ENCODE peak calls at places on chromosomes 16 and 17, in six cellular contexts. One of them, this sample, is unnamed.

GRCh38 chr17:69410671-69411070 is 3.8 kb upstream of the MAP2K6 start:
- DNase-seq in cardiac muscle cell: no peak
- DNase-seq in pancreas: no peak
- DNase-seq in prostate gland: no peak
- DNase-seq in HCT116: no peak
- DNase-seq in GM12878: no peak
- DNase-seq in this sample: no peak

GRCh38 chr16:77435240-77435819 is 496 bp upstream of the ADAMTS18 start:
- DNase-seq in cardiac muscle cell: no peak
- DNase-seq in HCT116: no peak
- DNase-seq in pancreas: no peak
- DNase-seq in prostate gland: peak; percentile 49
- DNase-seq in GM12878: no peak
- DNase-seq in this sample: no peak

GRCh38 chr16:55759983-55760664 is 72.8 kb downstream of the CES1 start:
- DNase-seq in GM12878: no peak
- DNase-seq in HCT116: no peak
- DNase-seq in pancreas: no peak
- DNase-seq in prostate gland: no peak
- DNase-seq in cardiac muscle cell: no peak
- DNase-seq in this sample: no peak

GRCh38 chr16:11349599-11350276 is 4.5 kb downstream of the RMI2 start:
- DNase-seq in GM12878: no peak
- DNase-seq in cardiac muscle cell: peak; percentile 68
- DNase-seq in HCT116: no peak
- DNase-seq in prostate gland: peak; percentile 81
- DNase-seq in pancreas: no peak
- DNase-seq in this sample: no peak

GRCh38 chr17:69581061-69581955 is 166.8 kb downstream of the MAP2K6 start:
- DNase-seq in prostate gland: no peak
- DNase-seq in cardiac muscle cell: no peak
- DNase-seq in HCT116: no peak
- DNase-seq in GM12878: peak; percentile 39
- DNase-seq in pancreas: no peak
- DNase-seq in this sample: no peak

GRCh38 chr16:47971225-47971624 is 184.6 kb downstream of the ABCC12 start:
- DNase-seq in HCT116: no peak
- DNase-seq in cardiac muscle cell: no peak
- DNase-seq in GM12878: no peak
- DNase-seq in prostate gland: no peak
- DNase-seq in pancreas: no peak
- DNase-seq in this sample: peak; percentile 29

GRCh38 chr16:50023626-50024025 is 1.4 kb upstream of the CNEP1R1 start:
- DNase-seq in prostate gland: no peak
- DNase-seq in cardiac muscle cell: no peak
- DNase-seq in HCT116: no peak
- DNase-seq in pancreas: no peak
- DNase-seq in GM12878: no peak
- DNase-seq in this sample: no peak

GRCh38 chr17:280216-280615 is 72.4 kb downstream of the RPH3AL start:
- DNase-seq in pancreas: peak; percentile 4
- DNase-seq in GM12878: no peak
- DNase-seq in cardiac muscle cell: no peak
- DNase-seq in prostate gland: no peak
- DNase-seq in HCT116: no peak
- DNase-seq in this sample: no peak

GRCh38 chr16:88491560-88492310 is 38.7 kb downstream of the ZFPM1 start:
- DNase-seq in pancreas: no peak
- DNase-seq in GM12878: no peak
- DNase-seq in cardiac muscle cell: no peak
- DNase-seq in HCT116: no peak
- DNase-seq in prostate gland: no peak
- DNase-seq in this sample: no peak

GRCh38 chr17:797236-797635 is 15.1 kb downstream of the MRM3 start:
- DNase-seq in GM12878: no peak
- DNase-seq in cardiac muscle cell: no peak
- DNase-seq in HCT116: no peak
- DNase-seq in prostate gland: no peak
- DNase-seq in pancreas: no peak
- DNase-seq in this sample: no peak

GRCh38 chr17:69654981-69655581 is 240.6 kb downstream of the MAP2K6 start:
- DNase-seq in cardiac muscle cell: peak; percentile 69
- DNase-seq in HCT116: no peak
- DNase-seq in pancreas: no peak
- DNase-seq in GM12878: no peak
- DNase-seq in prostate gland: no peak
- DNase-seq in this sample: no peak

GRCh38 chr16:25184771-25185170 is 32.0 kb upstream of the AQP8 start:
- DNase-seq in pancreas: no peak
- DNase-seq in prostate gland: no peak
- DNase-seq in HCT116: no peak
- DNase-seq in GM12878: no peak
- DNase-seq in cardiac muscle cell: no peak
- DNase-seq in this sample: no peak

GRCh38 chr16:11681977-11682654 is 13.9 kb downstream of the SNN start:
- DNase-seq in pancreas: no peak
- DNase-seq in HCT116: no peak
- DNase-seq in prostate gland: no peak
- DNase-seq in cardiac muscle cell: no peak
- DNase-seq in GM12878: no peak
- DNase-seq in this sample: no peak

DNA sequence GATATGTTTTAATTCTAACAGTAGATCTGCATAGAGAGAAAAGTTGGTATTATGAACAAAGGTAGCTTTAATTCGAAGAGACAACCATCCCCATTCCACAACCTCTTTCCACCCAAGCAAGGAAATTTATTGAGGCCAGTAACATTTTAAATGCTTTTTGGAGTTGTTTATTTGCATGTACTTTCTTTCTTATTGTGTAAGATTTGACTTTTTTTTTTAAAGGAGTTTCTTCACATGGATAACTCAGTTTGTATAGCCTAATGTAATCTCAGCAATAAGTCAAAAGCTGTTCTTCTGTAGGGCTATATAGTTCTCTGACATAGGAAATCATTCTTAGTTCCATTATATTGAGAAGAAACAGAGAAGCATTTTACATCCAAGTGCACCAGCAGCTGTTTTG is 163.3 kb downstream of the PRKCA start:
- DNase-seq in pancreas: no peak
- DNase-seq in HCT116: no peak
- DNase-seq in prostate gland: no peak
- DNase-seq in GM12878: no peak
- DNase-seq in cardiac muscle cell: no peak
- DNase-seq in this sample: no peak
- H3K4me1 ChIP-seq in pancreas: peaks cover 7% of the 10 kb centered on the region
- H3K4me1 ChIP-seq in HCT116: peaks cover 37% of the 10 kb centered on the region
- H3K4me1 ChIP-seq in prostate gland: no peaks in the 10 kb centered on the region
- H3K4me1 ChIP-seq in GM12878: peaks cover 25% of the 10 kb centered on the region
- H3K4me1 ChIP-seq in cardiac muscle cell: peaks cover 19% of the 10 kb centered on the region
- H3K4me1 ChIP-seq in this sample: peaks cover 57% of the 10 kb centered on the region

GRCh38 chr17:30340957-30341356 is 7.1 kb upstream of the TMIGD1 start:
- DNase-seq in pancreas: no peak
- DNase-seq in prostate gland: no peak
- DNase-seq in GM12878: no peak
- DNase-seq in HCT116: no peak
- DNase-seq in cardiac muscle cell: peak; percentile 66
- DNase-seq in this sample: no peak
- H3K27ac ChIP-seq in pancreas: no peak overlapping the region
- H3K27ac ChIP-seq in prostate gland: peak overlapping the region; percentile 50
- H3K27ac ChIP-seq in GM12878: no peak overlapping the region
- H3K27ac ChIP-seq in HCT116: peak overlapping the region; percentile 3
- H3K27ac ChIP-seq in cardiac muscle cell: no peak overlapping the region
- H3K27ac ChIP-seq in this sample: peak overlapping the region; percentile 77

GRCh38 chr16:30113711-30114333 is 485 bp upstream of the GDPD3 start:
- DNase-seq in prostate gland: no peak
- DNase-seq in HCT116: no peak
- DNase-seq in GM12878: no peak
- DNase-seq in cardiac muscle cell: no peak
- DNase-seq in pancreas: no peak
- DNase-seq in this sample: no peak

GRCh38 chr16:30112197-30113030 is 923 bp downstream of the GDPD3 start:
- DNase-seq in GM12878: no peak
- DNase-seq in HCT116: no peak
- DNase-seq in pancreas: no peak
- DNase-seq in prostate gland: no peak
- DNase-seq in cardiac muscle cell: peak; percentile 75
- DNase-seq in this sample: no peak

GRCh38 chr16:30115238-30115637 is 1.9 kb upstream of the GDPD3 start:
- DNase-seq in prostate gland: no peak
- DNase-seq in cardiac muscle cell: no peak
- DNase-seq in HCT116: no peak
- DNase-seq in pancreas: no peak
- DNase-seq in GM12878: no peak
- DNase-seq in this sample: no peak

GRCh38 chr16:30114411-30114810 is 1.1 kb upstream of the GDPD3 start:
- DNase-seq in GM12878: no peak
- DNase-seq in cardiac muscle cell: no peak
- DNase-seq in HCT116: no peak
- DNase-seq in pancreas: no peak
- DNase-seq in prostate gland: no peak
- DNase-seq in this sample: no peak

GRCh38 chr16:30113031-30113710 is at the start of gene GDPD3:
- DNase-seq in pancreas: no peak
- DNase-seq in GM12878: no peak
- DNase-seq in HCT116: no peak
- DNase-seq in cardiac muscle cell: no peak
- DNase-seq in prostate gland: no peak
- DNase-seq in this sample: no peak
- TF ChIP-seq CTCF in pancreas: no peak
- TF ChIP-seq CTCF in GM12878: no peak
- TF ChIP-seq CTCF in HCT116: no peak
- TF ChIP-seq CTCF in cardiac muscle cell: no peak
- TF ChIP-seq CTCF in prostate gland: no peak
- TF ChIP-seq CTCF in this sample: no peak

DNA sequence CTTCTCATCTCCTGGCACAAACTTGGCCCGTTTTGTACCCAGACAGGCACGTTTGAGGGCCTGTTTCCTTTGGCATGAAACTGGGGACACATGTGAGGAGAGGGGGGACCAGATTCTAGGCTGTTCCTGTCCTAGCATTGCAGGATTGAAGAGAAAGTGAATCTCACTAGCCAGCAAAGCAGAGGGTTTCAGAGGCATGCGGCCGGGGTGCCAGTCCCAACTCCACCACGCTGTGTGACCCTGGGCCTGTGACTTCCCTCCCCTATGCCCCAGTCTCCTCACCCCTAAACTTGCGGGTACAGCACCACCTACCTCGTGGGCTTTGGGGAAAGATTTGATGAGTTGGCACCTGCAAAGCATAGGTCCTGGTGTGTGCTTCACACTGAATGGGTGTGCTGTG is 53.5 kb upstream of the CIBAR2 start:
- DNase-seq in prostate gland: no peak
- DNase-seq in HCT116: no peak
- DNase-seq in cardiac muscle cell: no peak
- DNase-seq in pancreas: no peak
- DNase-seq in GM12878: no peak
- DNase-seq in this sample: no peak
- H3K4me1 ChIP-seq in prostate gland: no peaks in the 10 kb centered on the region
- H3K4me1 ChIP-seq in HCT116: peaks cover 16% of the 10 kb centered on the region
- H3K4me1 ChIP-seq in cardiac muscle cell: peaks cover 16% of the 10 kb centered on the region
- H3K4me1 ChIP-seq in pancreas: peaks cover 12% of the 10 kb centered on the region
- H3K4me1 ChIP-seq in GM12878: no peaks in the 10 kb centered on the region
- H3K4me1 ChIP-seq in this sample: peaks cover 91% of the 10 kb centered on the region

GRCh38 chr16:57858635-57859034 is 56.3 kb upstream of the KIFC3 start:
- DNase-seq in GM12878: no peak
- DNase-seq in HCT116: no peak
- DNase-seq in prostate gland: no peak
- DNase-seq in pancreas: no peak
- DNase-seq in cardiac muscle cell: no peak
- DNase-seq in this sample: no peak
- H3K27ac ChIP-seq in GM12878: no peak overlapping the region
- H3K27ac ChIP-seq in HCT116: no peak overlapping the region
- H3K27ac ChIP-seq in prostate gland: no peak overlapping the region
- H3K27ac ChIP-seq in pancreas: no peak overlapping the region
- H3K27ac ChIP-seq in cardiac muscle cell: peak overlapping the region; percentile 90
- H3K27ac ChIP-seq in this sample: no peak overlapping the region

GRCh38 chr16:1347286-1347855 is 4.3 kb downstream of the TSR3 start:
- DNase-seq in HCT116: no peak
- DNase-seq in prostate gland: peak; percentile 53
- DNase-seq in GM12878: no peak
- DNase-seq in cardiac muscle cell: no peak
- DNase-seq in pancreas: peak; percentile 14
- DNase-seq in this sample: no peak
- TF ChIP-seq CTCF in HCT116: no peak
- TF ChIP-seq CTCF in prostate gland: no peak
- TF ChIP-seq CTCF in GM12878: no peak
- TF ChIP-seq CTCF in cardiac muscle cell: no peak
- TF ChIP-seq CTCF in pancreas: no peak
- TF ChIP-seq CTCF in this sample: no peak

DNA sequence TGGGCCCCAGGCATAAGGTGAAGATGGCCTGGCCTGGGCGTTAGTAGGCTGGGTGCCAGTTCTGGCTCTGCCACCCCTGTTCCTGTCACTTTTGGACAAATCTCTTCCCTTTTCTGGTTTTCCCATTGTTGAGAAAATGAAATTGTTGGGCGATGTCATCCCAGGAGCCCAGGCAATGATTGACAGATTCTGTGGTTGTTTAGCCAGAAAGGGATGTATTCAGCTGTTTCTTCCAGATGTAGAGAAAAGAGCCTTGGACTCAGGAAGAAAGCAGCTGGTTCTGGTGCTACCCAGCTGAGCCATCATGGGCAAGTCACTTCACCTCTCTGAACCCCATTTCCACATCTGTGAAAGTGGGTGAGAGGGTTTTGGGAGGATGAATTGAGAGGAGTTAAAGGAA is 60.1 kb upstream of the MRTFB start:
- DNase-seq in GM12878: no peak
- DNase-seq in pancreas: no peak
- DNase-seq in prostate gland: no peak
- DNase-seq in cardiac muscle cell: no peak
- DNase-seq in HCT116: no peak
- DNase-seq in this sample: no peak
- H3K4me1 ChIP-seq in GM12878: peaks cover 2% of the 10 kb centered on the region
- H3K4me1 ChIP-seq in pancreas: peaks cover 13% of the 10 kb centered on the region
- H3K4me1 ChIP-seq in prostate gland: peaks cover 6% of the 10 kb centered on the region
- H3K4me1 ChIP-seq in cardiac muscle cell: peaks cover 21% of the 10 kb centered on the region
- H3K4me1 ChIP-seq in HCT116: peaks cover 4% of the 10 kb centered on the region
- H3K4me1 ChIP-seq in this sample: peaks cover 29% of the 10 kb centered on the region

GRCh38 chr17:9022553-9023388 is 1.5 kb downstream of the NTN1 start:
- DNase-seq in HCT116: no peak
- DNase-seq in cardiac muscle cell: peak; percentile 18
- DNase-seq in GM12878: no peak
- DNase-seq in pancreas: no peak
- DNase-seq in prostate gland: no peak
- DNase-seq in this sample: no peak
- H3K27ac ChIP-seq in HCT116: no peak overlapping the region
- H3K27ac ChIP-seq in cardiac muscle cell: no peak overlapping the region
- H3K27ac ChIP-seq in GM12878: no peak overlapping the region
- H3K27ac ChIP-seq in pancreas: no peak overlapping the region
- H3K27ac ChIP-seq in prostate gland: no peak overlapping the region
- H3K27ac ChIP-seq in this sample: peak overlapping the region; percentile 94

DNA sequence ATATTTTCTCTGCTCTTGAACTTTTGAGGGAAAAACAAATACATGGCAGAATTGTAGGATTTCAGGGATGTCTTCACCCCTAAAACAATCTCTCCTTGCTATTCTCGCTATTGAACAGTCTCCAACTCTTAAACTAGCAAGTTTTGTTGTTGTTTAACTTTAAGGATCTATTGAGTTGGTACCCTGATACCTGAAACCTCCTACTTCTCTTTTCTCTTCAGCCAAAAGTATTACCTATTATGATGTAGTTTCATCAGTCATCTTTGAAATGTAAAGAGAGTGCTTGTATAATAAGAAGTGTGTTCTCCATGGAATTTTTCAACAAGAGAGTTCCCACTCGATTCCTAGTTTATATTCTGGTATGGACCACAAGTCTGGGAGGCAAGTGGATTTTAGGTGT is 211.6 kb upstream of the TBX2 start:
- DNase-seq in HCT116: no peak
- DNase-seq in cardiac muscle cell: no peak
- DNase-seq in prostate gland: no peak
- DNase-seq in pancreas: no peak
- DNase-seq in GM12878: no peak
- DNase-seq in this sample: no peak
- TF ChIP-seq CTCF in HCT116: no peak
- TF ChIP-seq CTCF in cardiac muscle cell: no peak
- TF ChIP-seq CTCF in prostate gland: no peak
- TF ChIP-seq CTCF in pancreas: no peak
- TF ChIP-seq CTCF in GM12878: no peak
- TF ChIP-seq CTCF in this sample: no peak

This sample was measured in esophagus muscularis mucosa.